ENCODE peak calls at places on chromosomes 6 and 20, in nine cellular contexts. V, G, X, E, K, F, J, Y and I are unnamed samples. For H3K27me3, the result is how much of the 10 kb centered on the place peaks cover.

GRCh38 chr6:39521826-39522377 is 199.4 kb upstream of the KCNK16 start:
- DNase-seq in F (no peak), J (no peak), X (no peak), Y (no peak), G (no peak), K (no peak), E (no peak), V (no peak), I (no peak)

GRCh38 chr6:90003941-90004340 is 109.7 kb downstream of the GJA10 start:
- DNase-seq in Y (no peak), F (no peak), V (no peak), K (no peak), E (no peak), X (no peak), G (peak), J (no peak), I (no peak)

GRCh38 chr6:21665436-21666199 is 72.1 kb downstream of the SOX4 start:
- DNase-seq in V (no peak), J (no peak), F (no peak), K (no peak), E (peak), X (peak), Y (peak), G (no peak), I (no peak)

GRCh38 chr20:5544702-5545101 is 205.5 kb upstream of the SHLD1 start:
- DNase-seq in E (no peak), J (no peak), Y (no peak), K (no peak), G (no peak), F (no peak), V (no peak), X (no peak), I (no peak)

GRCh38 chr20:24206995-24207394 is 218.4 kb upstream of the GGTLC1 start:
- DNase-seq in Y (no peak), E (no peak), G (no peak), J (no peak), V (no peak), K (no peak), F (no peak), X (no peak), I (no peak)

GRCh38 chr6:41568585-41569384 is 22.6 kb downstream of the FOXP4 start:
- DNase-seq in V (no peak), Y (no peak), K (no peak), F (peak), X (no peak), J (no peak), E (no peak), G (peak), I (no peak)

GRCh38 chr6:150297327-150298028 is 71.3 kb upstream of the IYD start:
- DNase-seq in J (no peak), F (peak), E (no peak), V (no peak), G (no peak), X (no peak), K (no peak), Y (no peak), I (no peak)

GRCh38 chr6:159979136-159979874 is 10.4 kb downstream of the IGF2R start:
- DNase-seq in E (no peak), F (peak), J (peak), V (no peak), K (peak), Y (no peak), G (peak), X (no peak), I (peak)

GRCh38 chr20:25461766-25462165 is 54.3 kb downstream of the GINS1 start:
- DNase-seq in G (no peak), F (no peak), E (no peak), J (no peak), Y (no peak), K (no peak), V (no peak), X (no peak), I (no peak)

GRCh38 chr6:22294301-22294700 is 2.5 kb downstream of the PRL start:
- DNase-seq in Y (no peak), J (no peak), K (no peak), E (no peak), X (no peak), G (no peak), V (no peak), F (no peak), I (no peak)

GRCh38 chr6:110389689-110390382 is 25.5 kb downstream of the DDO start:
- DNase-seq in Y (no peak), F (no peak), K (no peak), V (no peak), G (no peak), E (no peak), X (no peak), J (no peak), I (no peak)

GRCh38 chr6:158849899-158850806 is 31.0 kb upstream of the EZR start:
- DNase-seq in G (peak), X (no peak), F (peak), J (no peak), K (no peak), Y (no peak), E (no peak), V (peak), I (peak)

GRCh38 chr20:62536731-62537401 is 61.1 kb upstream of the GATA5 start:
- DNase-seq in X (no peak), J (peak), K (no peak), F (no peak), E (no peak), Y (no peak), G (peak), V (no peak), I (no peak)

GRCh38 chr20:62534526-62535221 is 58.9 kb upstream of the GATA5 start:
- DNase-seq in Y (no peak), K (no peak), E (no peak), F (no peak), X (no peak), G (no peak), J (no peak), V (no peak), I (no peak)

GRCh38 chr20:62537649-62538292 is 62.0 kb upstream of the GATA5 start:
- DNase-seq in Y (no peak), K (no peak), G (no peak), E (no peak), V (no peak), F (no peak), J (no peak), X (no peak), I (no peak)

GRCh38 chr20:62535282-62535811 is 59.6 kb upstream of the GATA5 start:
- DNase-seq in E (no peak), K (no peak), F (no peak), Y (no peak), V (no peak), X (peak), G (no peak), J (no peak), I (no peak)

GRCh38 chr20:62535964-62536363 is 60.2 kb upstream of the GATA5 start:
- DNase-seq in Y (no peak), X (no peak), V (no peak), F (no peak), J (no peak), G (no peak), E (no peak), K (no peak), I (no peak)
- H3K27ac ChIP-seq in Y (no peak), X (no peak), V (no peak), F (no peak), J (peak), G (no peak), E (no peak), K (no peak), I (no peak)

GRCh38 chr6:10412165-10412947 is 2.5 kb downstream of the TFAP2A start:
- DNase-seq in X (peak), F (peak), V (no peak), Y (peak), E (no peak), J (no peak), G (peak), K (no peak), I (peak)

GRCh38 chr6:10409766-10410209 is 5.1 kb downstream of the TFAP2A start:
- DNase-seq in X (no peak), E (no peak), F (no peak), G (no peak), K (no peak), J (no peak), V (no peak), Y (no peak), I (no peak)

GRCh38 chr6:10410214-10410873 is 4.5 kb downstream of the TFAP2A start:
- DNase-seq in E (no peak), J (no peak), Y (no peak), K (no peak), G (no peak), F (no peak), X (no peak), V (no peak), I (no peak)

GRCh38 chr6:10411915-10412164 is 3.0 kb downstream of the TFAP2A start:
- DNase-seq in Y (no peak), K (no peak), J (no peak), X (no peak), F (peak), V (no peak), E (no peak), G (no peak), I (no peak)

GRCh38 chr6:10411131-10411914 is 3.6 kb downstream of the TFAP2A start:
- DNase-seq in E (no peak), V (no peak), Y (no peak), K (no peak), G (no peak), F (no peak), J (no peak), X (no peak), I (peak)
- H3K27me3 ChIP-seq in E (half or more), V (under half), Y (under half), K (half or more), G (half or more), F (half or more), J (half or more), X (half or more), I (under half)

DNA sequence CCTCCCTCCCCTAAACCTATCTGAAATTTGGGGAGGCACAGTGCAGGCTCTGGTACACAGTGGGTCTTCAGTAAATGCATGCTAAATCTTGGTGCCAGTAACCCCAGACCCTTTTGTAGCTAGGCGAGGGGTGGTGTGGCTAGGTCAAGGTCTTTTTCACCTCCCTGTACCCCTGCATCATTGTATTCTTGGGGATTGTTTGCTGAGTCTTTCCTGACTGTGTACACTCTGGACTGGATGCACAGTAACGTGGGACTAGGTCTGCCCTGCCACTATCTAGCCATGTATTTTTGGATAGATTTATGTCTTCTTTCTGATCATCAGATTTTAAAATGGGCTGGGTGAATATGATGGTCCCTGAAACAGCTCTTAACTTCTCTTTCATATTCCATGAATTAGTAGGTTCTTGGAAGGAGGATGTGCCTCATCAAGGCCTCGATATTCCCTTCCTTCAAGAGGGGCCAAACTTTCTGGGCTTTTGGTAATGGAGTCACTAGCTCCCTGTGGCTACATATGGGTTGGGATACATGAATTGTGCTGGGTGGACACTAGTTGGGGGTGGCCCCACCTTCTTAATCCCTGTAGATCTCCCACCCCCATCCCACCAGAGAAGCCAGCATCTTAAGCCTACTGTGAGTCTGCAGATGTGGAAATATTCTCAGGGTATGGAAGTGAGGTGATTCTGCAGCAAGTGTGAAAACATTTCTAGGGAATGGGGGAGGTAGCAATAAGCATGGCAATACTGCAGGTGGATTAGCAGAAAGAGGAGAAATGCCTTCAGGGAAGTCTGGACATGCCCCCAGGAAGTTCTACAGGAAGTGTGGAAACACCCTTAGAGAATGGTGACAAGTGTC is 2.1 kb downstream of the TP53INP2 start:
- DNase-seq in F (no peak), K (no peak), V (no peak), Y (no peak), X (no peak), G (no peak), J (no peak), E (no peak), I (no peak)
- H3K27ac ChIP-seq in F (peak), K (peak), V (peak), Y (no peak), X (no peak), G (no peak), J (peak), E (no peak), I (peak)

DNA sequence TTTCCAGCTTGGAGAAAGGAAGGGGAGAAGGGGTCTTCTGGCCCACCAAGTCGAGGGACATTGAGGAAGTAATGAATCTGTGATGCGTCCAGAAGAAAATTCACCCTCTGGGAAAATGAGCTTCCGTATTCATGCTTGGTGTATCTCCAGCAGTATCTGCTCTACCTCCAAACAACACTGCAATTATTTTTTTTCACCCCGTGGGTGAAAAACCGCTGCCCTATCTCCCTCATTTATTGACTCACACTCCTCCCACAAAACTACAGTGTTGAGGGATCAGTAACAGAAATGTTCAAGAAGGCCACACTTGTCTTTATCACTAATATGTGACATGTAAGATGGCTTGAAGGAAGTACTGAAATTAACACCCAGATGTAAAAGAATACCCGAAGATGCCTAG is 4.8 kb upstream of the TBX18 start:
- DNase-seq in J (no peak), E (no peak), K (no peak), Y (no peak), X (no peak), V (no peak), F (no peak), G (no peak), I (peak)
- H3K27me3 ChIP-seq in J (half or more), E (half or more), K (half or more), Y (under half), X (half or more), V (under half), F (under half), G (half or more), I (half or more)

GRCh38 chr6:146859206-146859605 is 260.4 kb downstream of the ADGB start:
- DNase-seq in V (no peak), Y (no peak), E (no peak), G (no peak), X (no peak), F (no peak), J (no peak), K (no peak), I (no peak)

GRCh38 chr6:146857180-146857959 is 258.6 kb downstream of the ADGB start:
- DNase-seq in V (peak), J (peak), G (peak), K (peak), F (peak), E (peak), X (peak), Y (peak), I (peak)

GRCh38 chr6:146856296-146856695 is 257.5 kb downstream of the ADGB start:
- DNase-seq in F (no peak), G (no peak), E (no peak), Y (no peak), X (no peak), V (no peak), J (no peak), K (no peak), I (no peak)

GRCh38 chr6:146859795-146860495 is 261.2 kb downstream of the ADGB start:
- DNase-seq in G (no peak), K (no peak), V (no peak), F (no peak), J (no peak), X (no peak), E (no peak), Y (no peak), I (no peak)

DNA sequence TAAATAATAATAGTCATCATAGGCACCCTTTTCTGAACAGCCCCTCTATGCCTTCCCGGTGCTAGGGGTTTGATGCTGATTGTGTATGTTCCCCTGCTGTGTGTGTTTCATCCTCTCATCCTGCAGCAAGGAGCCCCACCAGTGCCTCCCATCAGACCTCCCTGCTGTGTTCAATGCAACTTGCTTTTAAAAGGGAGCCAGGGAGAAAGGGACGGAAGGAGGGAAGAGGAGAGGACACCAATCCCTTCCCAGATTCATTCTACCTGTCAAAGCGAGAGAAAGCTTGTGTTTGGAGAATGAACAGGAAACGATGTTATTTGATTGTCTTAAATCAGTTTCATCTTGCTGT is 259.2 kb downstream of the ADGB start:
- DNase-seq in J (no peak), E (peak), F (no peak), G (no peak), V (no peak), Y (no peak), K (no peak), X (peak), I (peak)
- H3K27ac ChIP-seq in J (peak), E (no peak), F (peak), G (peak), V (no peak), Y (peak), K (peak), X (peak), I (no peak)

GRCh38 chr6:148514091-148514850 is 171.6 kb downstream of the SASH1 start:
- DNase-seq in K (no peak), F (no peak), V (no peak), E (no peak), G (peak), J (no peak), Y (no peak), X (no peak), I (no peak)
- H3K27me3 ChIP-seq in K (under half), F (under half), V (under half), E (under half), G (under half), J (under half), Y (under half), X (under half), I (under half)

GRCh38 chr6:44179648-44180047 is 21.0 kb downstream of the CAPN11 start:
- DNase-seq in K (no peak), X (no peak), F (no peak), V (no peak), G (no peak), Y (no peak), E (no peak), J (no peak), I (no peak)
- H3K27ac ChIP-seq in K (no peak), X (no peak), F (no peak), V (no peak), G (no peak), Y (no peak), E (no peak), J (no peak), I (no peak)

GRCh38 chr20:47791084-47791599 is 5.9 kb upstream of the SULF2 start:
- DNase-seq in V (no peak), X (no peak), F (no peak), J (no peak), Y (no peak), K (no peak), G (no peak), E (no peak), I (no peak)

GRCh38 chr20:47788741-47789080 is 3.4 kb upstream of the SULF2 start:
- DNase-seq in G (no peak), E (no peak), F (no peak), X (no peak), K (no peak), V (no peak), J (no peak), Y (no peak), I (no peak)

GRCh38 chr20:47792021-47792618 is 6.8 kb upstream of the SULF2 start:
- DNase-seq in Y (peak), V (no peak), J (peak), X (no peak), G (peak), K (no peak), E (no peak), F (peak), I (no peak)

GRCh38 chr20:47789081-47789998 is 4.1 kb upstream of the SULF2 start:
- DNase-seq in Y (no peak), E (no peak), G (no peak), J (no peak), X (peak), F (no peak), V (no peak), K (no peak), I (no peak)

GRCh38 chr20:47790032-47790965 is 5.0 kb upstream of the SULF2 start:
- DNase-seq in E (no peak), G (peak), Y (no peak), V (no peak), J (no peak), X (peak), F (no peak), K (no peak), I (no peak)
- H3K27me3 ChIP-seq in E (under half), G (under half), Y (under half), V (under half), J (under half), X (under half), F (under half), K (under half), I (under half)